ENCODE peak calls at places on chromosomes 6 and 20, in six cellular contexts. Z is trophoblast cell, S is neuronal stem cell, A is H9, H is mesenchymal stem cell, G is IMR-90. C is an unnamed sample.

GRCh38 chr6:37531026-37531425 is 31.3 kb upstream of the CCDC167 start:
- DNase-seq in Z (no peak), S (no peak), A (no peak), H (no peak), G (peak; percentile 43), C (no peak)

GRCh38 chr20:47781631-47782030 is 3.6 kb downstream of the SULF2 start:
- DNase-seq in Z (peak; percentile 33), S (no peak), A (no peak), H (no peak), G (no peak), C (no peak)

GRCh38 chr20:37349517-37350491 is 3.9 kb downstream of the SRC start:
- DNase-seq in Z (peak; percentile 34), S (no peak), A (peak; percentile 24), H (peak; percentile 54), G (peak; percentile 17), C (no peak)

GRCh38 chr6:34004706-34005105 is 141.2 kb downstream of the GRM4 start:
- DNase-seq in Z (no peak), S (no peak), A (no peak), H (no peak), G (no peak), C (no peak)

GRCh38 chr20:2742934-2743559 is 50.5 kb downstream of the EBF4 start:
- DNase-seq in Z (peak; percentile 71), S (peak; percentile 64), A (peak; percentile 88), H (peak; percentile 66), G (peak; percentile 59), C (peak; percentile 82)

GRCh38 chr6:53179961-53180651 is 31.5 kb upstream of the GCM1 start:
- DNase-seq in Z (no peak), S (no peak), A (no peak), H (no peak), G (peak; percentile 33), C (no peak)

GRCh38 chr6:23454090-23454998 is 671.7 kb upstream of the NRSN1 start:
- DNase-seq in Z (no peak), S (no peak), A (no peak), H (peak; percentile 9), G (peak; percentile 75), C (peak; percentile 29)

GRCh38 chr6:37943436-37944058 is 124.0 kb downstream of the ZFAND3 start:
- DNase-seq in Z (no peak), S (no peak), A (no peak), H (no peak), G (no peak), C (no peak)

GRCh38 chr6:13988049-13988738 is 63.4 kb downstream of the RNF182 start:
- DNase-seq in Z (no peak), S (no peak), A (no peak), H (no peak), G (no peak), C (no peak)

GRCh38 chr6:6676910-6677441 is 88.5 kb downstream of the LY86 start:
- DNase-seq in Z (peak; percentile 95), S (peak; percentile 85), A (peak; percentile 81), H (peak; percentile 81), G (peak; percentile 69), C (peak; percentile 88)

GRCh38 chr6:5936140-5936539 is 70.6 kb downstream of the NRN1 start:
- DNase-seq in Z (no peak), S (no peak), A (no peak), H (no peak), G (no peak), C (no peak)

GRCh38 chr6:25006565-25007001 is 70.8 kb upstream of the RIPOR2 start:
- DNase-seq in Z (peak; percentile 45), S (no peak), A (no peak), H (peak; percentile 68), G (no peak), C (no peak)

GRCh38 chr6:139253656-139254055 is 38.1 kb downstream of the TXLNB start:
- DNase-seq in Z (no peak), S (no peak), A (no peak), H (no peak), G (no peak), C (no peak)

GRCh38 chr6:105769987-105770386 is 316.1 kb upstream of the PRDM1 start:
- DNase-seq in Z (peak; percentile 95), S (no peak), A (no peak), H (peak; percentile 17), G (peak; percentile 46), C (peak; percentile 52)

GRCh38 chr6:143258945-143259344 is 191.6 kb downstream of the ADAT2 start:
- DNase-seq in Z (no peak), S (no peak), A (no peak), H (no peak), G (no peak), C (no peak)

GRCh38 chr6:144993870-144994269 is 708.7 kb downstream of the UTRN start:
- DNase-seq in Z (no peak), S (no peak), A (no peak), H (no peak), G (peak; percentile 79), C (no peak)

GRCh38 chr6:24980507-24981384 is 45.0 kb upstream of the RIPOR2 start:
- DNase-seq in Z (no peak), S (peak; percentile 36), A (peak; percentile 67), H (no peak), G (no peak), C (peak; percentile 93)

GRCh38 chr20:62494537-62494936 is 18.7 kb upstream of the GATA5 start:
- DNase-seq in Z (no peak), S (no peak), A (no peak), H (no peak), G (no peak), C (no peak)

GRCh38 chr20:37558779-37559178 is 31.1 kb upstream of the BLCAP start:
- DNase-seq in Z (no peak), S (no peak), A (no peak), H (no peak), G (no peak), C (no peak)

GRCh38 chr20:21397341-21398108 is at the start of gene NKX2-4:
- DNase-seq in Z (no peak), S (no peak), A (peak; percentile 47), H (no peak), G (no peak), C (no peak)

GRCh38 chr6:130824978-130825694 is 2.1 kb upstream of the SMLR1 start:
- DNase-seq in Z (no peak), S (no peak), A (no peak), H (no peak), G (no peak), C (no peak)

GRCh38 chr6:7144810-7145209 is 37.0 kb downstream of the RREB1 start:
- DNase-seq in Z (no peak), S (no peak), A (no peak), H (no peak), G (no peak), C (no peak)

GRCh38 chr6:35173068-35174042 is 32.2 kb upstream of the TCP11 start:
- DNase-seq in Z (peak; percentile 96), S (no peak), A (peak; percentile 22), H (no peak), G (no peak), C (peak; percentile 64)

DNA sequence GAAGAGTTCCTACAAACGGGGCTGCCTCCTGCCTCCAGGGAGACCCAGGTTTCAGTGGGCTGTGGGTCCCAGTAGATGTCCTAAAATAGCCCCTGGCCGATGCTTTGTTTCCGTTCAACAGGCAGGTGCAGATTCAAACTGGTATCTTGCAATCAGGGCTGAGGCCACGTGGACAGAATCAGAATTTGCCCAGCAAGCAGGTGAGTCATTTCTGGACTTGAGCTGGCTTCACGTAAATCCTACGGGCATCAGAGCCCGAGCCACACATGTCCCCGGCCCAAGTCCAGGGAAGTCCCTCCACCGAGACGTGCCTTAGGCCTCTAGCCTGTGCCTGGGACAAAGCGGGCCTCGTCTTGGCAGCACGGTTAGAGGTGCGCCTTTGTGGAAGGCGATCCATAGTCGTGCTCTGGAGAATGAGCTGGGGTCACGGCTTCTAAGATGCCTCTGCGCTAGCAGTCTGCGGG is 101.6 kb upstream of the FRMD1 start:
- DNase-seq in Z (peak; percentile 88), S (no peak), A (peak; percentile 31), H (no peak), G (no peak), C (no peak)
- H2BK120ac ChIP-seq in Z (no peak overlapping the region), S (no peak overlapping the region), A (no peak overlapping the region), H (no peak overlapping the region), G (no peak overlapping the region), C (no peak overlapping the region)

GRCh38 chr6:140636698-140637402 is 1262.4 kb upstream of the CITED2 start:
- DNase-seq in Z (no peak), S (no peak), A (no peak), H (peak; percentile 15), G (no peak), C (no peak)
- H3K18ac ChIP-seq in Z (no peak overlapping the region), S (no peak overlapping the region), A (no peak overlapping the region), H (no peak overlapping the region), G (no peak overlapping the region), C (no peak overlapping the region)

GRCh38 chr20:10513091-10513490 is 78.0 kb downstream of the SLX4IP start:
- DNase-seq in Z (no peak), S (no peak), A (no peak), H (no peak), G (no peak), C (no peak)

GRCh38 chr20:10511507-10512231 is 76.6 kb downstream of the SLX4IP start:
- DNase-seq in Z (peak; percentile 81), S (no peak), A (peak; percentile 81), H (peak; percentile 99), G (peak; percentile 99), C (peak; percentile 95)

GRCh38 chr20:10510216-10510615 is 75.1 kb downstream of the SLX4IP start:
- DNase-seq in Z (no peak), S (no peak), A (no peak), H (no peak), G (no peak), C (no peak)

GRCh38 chr20:10509411-10509810 is 74.3 kb downstream of the SLX4IP start:
- DNase-seq in Z (no peak), S (no peak), A (no peak), H (peak; percentile 56), G (no peak), C (no peak)

DNA sequence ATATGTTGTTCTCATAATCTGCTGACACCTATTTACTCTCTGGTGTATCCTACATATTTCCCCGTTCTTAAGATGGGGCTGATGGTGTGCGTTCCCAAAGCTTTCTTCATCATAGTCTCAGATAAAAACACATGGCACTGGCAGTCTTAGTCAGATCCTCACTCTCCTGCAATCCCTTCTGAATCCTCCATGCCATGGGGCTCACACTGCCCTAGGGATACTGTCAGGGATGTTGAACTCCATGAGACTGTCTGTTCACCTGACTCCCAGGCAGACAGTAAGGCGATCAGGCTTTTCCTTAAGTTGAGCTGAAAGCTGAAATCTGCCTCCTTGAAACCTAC is 76.0 kb downstream of the SLX4IP start:
- DNase-seq in Z (no peak), S (no peak), A (no peak), H (no peak), G (no peak), C (no peak)
- H2BK120ac ChIP-seq in Z (peak overlapping the region; percentile 81), S (no peak overlapping the region), A (no peak overlapping the region), H (peak overlapping the region; percentile 77), G (peak overlapping the region; percentile 96), C (no peak overlapping the region)

DNA sequence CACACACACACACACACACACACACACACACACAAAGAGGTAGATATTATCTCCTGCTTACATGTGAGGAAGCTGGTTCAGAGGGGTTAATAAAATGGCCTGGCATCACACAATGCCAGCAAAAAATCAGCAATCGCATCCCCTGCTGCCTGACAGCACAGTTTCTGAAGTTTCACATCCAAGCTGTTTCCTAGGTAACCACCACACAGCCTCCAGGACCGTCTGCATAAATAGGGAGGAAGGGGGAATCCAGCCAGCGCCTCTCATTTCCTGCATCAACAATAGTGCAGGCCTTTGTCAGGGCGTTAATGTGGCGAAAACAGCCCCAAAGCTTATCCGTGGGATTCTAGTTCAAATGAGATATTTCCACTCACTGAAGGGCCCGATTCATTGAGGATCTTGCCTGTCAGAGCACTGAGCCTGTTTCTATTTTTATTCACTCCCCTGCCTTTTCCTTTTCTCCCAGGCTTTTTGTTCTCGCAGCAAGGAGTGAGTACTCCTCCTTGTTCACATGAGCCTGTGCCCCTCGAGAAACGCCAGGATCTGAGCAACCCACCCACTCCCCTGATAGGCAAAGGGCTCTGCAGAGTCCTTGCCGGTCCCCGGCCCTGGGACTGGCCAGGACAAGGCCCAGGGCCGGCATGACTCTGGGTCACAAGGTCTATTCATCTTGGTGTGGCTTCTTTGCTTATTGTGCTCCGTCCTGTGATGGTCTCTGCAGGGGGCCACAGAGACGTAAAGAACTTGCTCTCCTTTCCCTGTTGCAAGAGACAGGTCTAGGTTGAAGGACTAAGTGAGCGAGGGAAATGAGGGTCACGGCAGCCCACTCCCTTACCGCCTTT is 32.7 kb downstream of the TUBB2B start:
- DNase-seq in Z (no peak), S (peak; percentile 59), A (peak; percentile 65), H (peak; percentile 36), G (peak; percentile 46), C (peak; percentile 94)
- H3K18ac ChIP-seq in Z (no peak overlapping the region), S (peak overlapping the region; percentile 55), A (peak overlapping the region; percentile 20), H (no peak overlapping the region), G (no peak overlapping the region), C (peak overlapping the region; percentile 92)